ENCODE peak calls at places on chromosomes 11 and 22, in four cellular contexts. Z, C, N and J are unnamed samples.

GRCh38 chr11:13358871-13359270 is 81.3 kb downstream of the BMAL1 start:
- DNase-seq in Z (no peak), C (peak; percentile 76), N (no peak), J (peak; percentile 18)

GRCh38 chr11:101453682-101454081 is 130.1 kb downstream of the TRPC6 start:
- DNase-seq in Z (peak; percentile 58), C (peak; percentile 50), N (no peak), J (no peak)

GRCh38 chr11:36167073-36167472 is 122.2 kb downstream of the COMMD9 start:
- DNase-seq in Z (no peak), C (no peak), N (no peak), J (no peak)

GRCh38 chr11:70312401-70313357 is 42.2 kb downstream of the PPFIA1 start:
- DNase-seq in Z (no peak), C (no peak), N (no peak), J (no peak)

GRCh38 chr11:102293873-102294601 is 23.2 kb upstream of the BIRC3 start:
- DNase-seq in Z (peak; percentile 77), C (peak; percentile 56), N (peak; percentile 69), J (no peak)

GRCh38 chr11:78684377-78684776 is 109.7 kb upstream of the NARS2 start:
- DNase-seq in Z (peak; percentile 9), C (no peak), N (no peak), J (no peak)

GRCh38 chr11:16750417-16750816 is 12.0 kb downstream of the C11orf58 start:
- DNase-seq in Z (no peak), C (no peak), N (no peak), J (no peak)

GRCh38 chr11:12684821-12685220 is 10.6 kb downstream of the TEAD1 start:
- DNase-seq in Z (no peak), C (no peak), N (no peak), J (no peak)

GRCh38 chr11:62850911-62851806 is 11.8 kb upstream of the WDR74 start:
- DNase-seq in Z (no peak), C (no peak), N (no peak), J (no peak)

GRCh38 chr11:15208570-15209222 is 94.0 kb downstream of the INSC start:
- DNase-seq in Z (peak; percentile 73), C (peak; percentile 44), N (peak; percentile 20), J (peak; percentile 37)

GRCh38 chr11:34585870-34586654 is 34.8 kb upstream of the EHF start:
- DNase-seq in Z (peak; percentile 79), C (peak; percentile 51), N (peak; percentile 64), J (peak; percentile 77)

DNA sequence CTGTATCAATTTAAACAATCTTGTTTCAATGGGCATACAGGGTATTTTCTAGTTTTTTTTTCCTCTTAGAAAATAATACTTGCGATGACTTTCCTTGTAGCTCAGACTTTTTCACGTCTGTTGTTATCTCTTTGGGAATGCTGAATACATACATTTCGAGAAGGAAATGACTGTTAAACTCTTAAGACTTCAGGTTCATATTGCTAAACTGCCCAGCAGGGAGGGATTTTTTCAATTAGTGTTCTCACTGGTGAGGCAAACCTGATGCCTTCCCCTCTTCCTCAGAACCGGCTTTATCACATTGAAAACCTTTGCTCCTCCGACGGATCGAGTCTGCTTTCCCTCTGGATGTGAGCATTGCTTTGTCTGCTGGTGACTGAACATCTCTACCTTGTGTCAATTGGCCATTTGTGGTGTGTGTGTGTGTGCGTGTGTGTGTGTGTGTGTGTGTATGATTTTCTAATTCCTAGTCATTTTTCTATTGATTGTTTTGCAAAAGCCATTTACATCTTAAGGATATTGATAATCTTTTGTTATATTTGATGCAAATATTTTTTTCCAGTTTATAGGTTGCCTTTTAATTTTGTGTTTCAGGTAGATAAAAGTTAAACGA is 6.6 kb downstream of the NEAT1 start:
- DNase-seq in Z (peak; percentile 84), C (peak; percentile 67), N (no peak), J (no peak)
- H3K4me3 ChIP-seq in Z (peak overlapping the region; percentile 88), C (peak overlapping the region; percentile 90), N (peak overlapping the region; percentile 91), J (peak overlapping the region; percentile 96)

GRCh38 chr11:120867024-120867423 is 156.9 kb upstream of the TBCEL start:
- DNase-seq in Z (no peak), C (no peak), N (no peak), J (no peak)

GRCh38 chr11:120858740-120859139 is 165.2 kb upstream of the TBCEL start:
- DNase-seq in Z (no peak), C (peak; percentile 60), N (no peak), J (no peak)

GRCh38 chr11:120859552-120860295 is 164.2 kb upstream of the TBCEL start:
- DNase-seq in Z (no peak), C (no peak), N (no peak), J (no peak)

GRCh38 chr11:120867531-120867930 is 156.4 kb upstream of the TBCEL start:
- DNase-seq in Z (no peak), C (no peak), N (no peak), J (no peak)

GRCh38 chr11:120863359-120863758 is 160.5 kb upstream of the TBCEL start:
- DNase-seq in Z (peak; percentile 36), C (peak; percentile 45), N (no peak), J (no peak)
- TF ChIP-seq CTCF in Z (no peak), C (no peak), N (no peak), J (no peak)

GRCh38 chr11:46916251-46916650 is 2.1 kb downstream of the LRP4 start:
- DNase-seq in Z (peak; percentile 23), C (no peak), N (no peak), J (no peak)
- H3K4me3 ChIP-seq in Z (peak overlapping the region; percentile 71), C (peak overlapping the region; percentile 42), N (no peak overlapping the region), J (peak overlapping the region; percentile 71)

DNA sequence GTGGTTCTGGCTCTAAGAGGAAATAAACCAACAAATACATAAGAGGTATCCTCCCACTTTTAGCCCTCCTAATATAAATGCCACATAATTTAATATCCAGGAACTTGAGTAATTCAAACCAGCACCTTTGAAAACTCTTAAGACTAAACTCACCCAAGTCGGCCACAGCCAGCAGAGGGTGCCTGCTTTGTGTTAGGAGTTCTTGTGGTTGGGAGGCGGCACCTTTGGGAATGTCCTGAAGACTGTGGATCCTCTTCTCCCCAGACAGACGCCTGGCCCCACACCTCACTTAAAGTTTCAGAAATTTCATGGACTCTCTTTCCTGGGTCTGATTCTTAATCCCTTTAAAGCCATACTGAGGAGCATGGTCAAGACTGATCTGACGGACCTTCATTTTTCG is 169.0 kb downstream of the TBC1D22A start:
- DNase-seq in Z (peak; percentile 35), C (peak; percentile 68), N (no peak), J (no peak)
- TF ChIP-seq CTCF in Z (no peak), C (no peak), N (no peak), J (peak; percentile 28)

DNA sequence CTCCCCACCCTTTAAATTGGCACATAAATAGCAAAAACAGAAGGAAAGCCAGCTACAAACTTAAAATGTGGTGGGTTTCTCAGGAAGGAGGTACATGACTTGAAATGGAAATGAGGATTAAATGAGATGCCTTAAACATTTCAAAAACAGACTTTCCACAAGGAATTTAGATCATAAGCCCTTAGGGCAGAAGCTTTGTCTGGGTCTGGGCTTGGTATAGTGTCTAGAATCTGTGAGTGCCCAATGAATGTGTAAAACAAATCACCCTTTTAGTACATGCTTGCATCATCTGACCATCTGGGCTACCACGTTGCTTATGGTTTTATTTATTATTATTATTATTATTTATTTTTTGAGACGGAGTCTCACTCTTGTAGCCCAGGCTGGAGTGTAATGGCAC is 37.1 kb upstream of the CREB3L1 start:
- DNase-seq in Z (no peak), C (no peak), N (no peak), J (no peak)
- H3K4me3 ChIP-seq in Z (no peak overlapping the region), C (no peak overlapping the region), N (no peak overlapping the region), J (no peak overlapping the region)

GRCh38 chr11:133403900-133404299 is 128.4 kb downstream of the OPCML start:
- DNase-seq in Z (no peak), C (no peak), N (no peak), J (no peak)
- TF ChIP-seq CTCF in Z (no peak), C (no peak), N (peak; percentile 58), J (peak; percentile 4)

DNA sequence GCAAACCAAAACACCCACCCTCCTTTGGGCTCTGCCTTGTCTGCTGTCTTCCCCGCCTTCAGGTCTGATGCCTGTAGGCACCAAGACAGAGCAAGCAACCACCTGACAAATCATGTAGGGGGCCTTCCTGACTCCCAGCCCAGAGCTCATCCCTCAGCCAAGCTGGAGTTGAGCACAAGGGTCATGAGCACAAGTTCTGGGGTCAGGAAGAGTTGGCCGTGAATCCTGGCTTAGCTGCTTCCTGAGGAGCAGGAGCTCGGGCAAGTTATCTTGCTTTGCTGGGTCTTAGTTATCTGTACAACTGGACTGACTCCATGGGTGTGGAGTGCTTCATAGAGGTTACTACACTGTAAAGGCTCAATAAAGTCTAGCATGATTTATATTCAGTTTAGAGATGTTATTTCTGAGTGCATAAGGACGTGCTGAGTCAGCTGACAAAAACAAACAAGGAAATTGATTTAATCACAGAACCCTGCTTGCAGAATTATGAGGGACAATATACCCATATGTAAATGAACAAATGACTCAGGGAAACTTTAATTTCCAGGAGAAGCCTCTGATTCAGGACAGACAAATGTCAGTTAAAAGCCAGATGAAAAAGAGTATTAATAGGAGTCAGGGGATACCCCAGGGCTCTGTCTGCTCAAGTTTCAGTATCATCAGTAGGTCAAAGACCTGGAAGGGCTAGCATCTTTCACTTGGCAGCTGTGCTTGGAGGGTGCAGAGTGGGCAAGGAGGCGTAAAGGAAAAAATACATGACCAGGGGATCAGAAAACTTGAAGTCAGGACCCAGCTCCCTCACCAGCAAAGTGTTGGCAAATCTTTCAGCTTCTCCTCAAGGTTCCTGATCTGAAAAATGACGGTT is 15.1 kb upstream of the APOA1 start:
- DNase-seq in Z (peak; percentile 42), C (peak; percentile 56), N (no peak), J (no peak)
- H3K4me3 ChIP-seq in Z (no peak overlapping the region), C (no peak overlapping the region), N (no peak overlapping the region), J (no peak overlapping the region)

GRCh38 chr11:82229346-82229745 is 504.3 kb downstream of the FAM181B start:
- DNase-seq in Z (peak; percentile 25), C (no peak), N (no peak), J (peak; percentile 27)
- TF ChIP-seq CTCF in Z (no peak), C (no peak), N (peak; percentile 45), J (peak; percentile 43)

DNA sequence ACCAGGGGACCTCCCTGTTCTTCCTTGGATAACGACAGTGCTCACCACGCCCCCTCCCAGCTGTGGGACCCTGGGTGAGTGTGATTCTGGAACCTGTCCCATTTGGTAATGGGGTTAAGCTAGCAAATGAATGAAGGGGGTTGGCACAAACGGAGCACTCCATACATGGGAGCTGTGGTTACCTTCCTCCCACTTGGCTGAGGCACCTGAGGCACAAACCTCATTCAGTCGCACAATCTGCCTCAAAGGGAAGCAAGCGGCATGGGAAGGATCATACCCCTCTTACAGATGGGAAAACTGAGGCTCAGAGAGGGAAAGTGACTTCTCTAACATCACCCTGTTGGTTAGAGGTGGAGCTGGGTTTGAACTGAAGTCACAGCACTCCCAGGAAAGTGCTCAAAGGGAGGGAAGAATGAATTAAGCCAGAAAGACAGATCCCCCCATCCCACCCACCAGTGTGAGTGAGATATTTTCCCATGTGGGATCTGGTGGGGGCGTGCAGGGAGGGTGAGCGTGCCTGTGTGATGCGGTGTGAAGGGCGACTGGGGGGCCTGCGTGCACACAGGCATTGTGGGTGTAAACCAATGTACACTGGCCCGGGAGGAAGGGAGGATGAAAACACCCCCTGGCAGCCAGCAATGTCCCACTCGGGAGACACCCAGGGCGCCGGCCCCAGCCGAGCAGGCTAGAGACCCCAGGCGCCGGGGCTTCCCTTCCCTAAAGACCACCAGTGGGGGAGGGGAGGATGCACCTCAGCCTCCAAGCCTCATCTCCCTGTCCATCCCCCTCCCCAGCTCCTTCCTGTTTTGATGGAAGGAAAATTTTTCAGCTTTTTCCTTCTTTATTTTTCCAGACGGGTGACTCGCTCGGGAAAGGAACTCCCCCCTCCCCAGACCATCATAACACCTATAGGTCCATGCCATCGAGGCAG is 7.9 kb upstream of the PDGFB start:
- DNase-seq in Z (no peak), C (peak; percentile 32), N (no peak), J (no peak)
- H3K4me3 ChIP-seq in Z (no peak overlapping the region), C (no peak overlapping the region), N (peak overlapping the region; percentile 24), J (no peak overlapping the region)